ENCODE peak calls at places on chromosomes 13 and 19, in seven cellular contexts. W is foreskin keratinocyte; Y is GM23338; V is right cardiac atrium; N is adipocyte; E is transverse colon; M is CD4-positive, alpha-beta memory T cell. U is an unnamed sample. For H3K4me1 and H3K27me3, the result is how much of the 10 kb centered on the place peaks cover.

GRCh38 chr19:4350726-4351125 is 7.4 kb downstream of the MPND start:
- DNase-seq in E (no peak), W (no peak), M (no peak), Y (no peak), V (no peak), N (no peak), U (no peak)

GRCh38 chr13:41398494-41399190 is 58.7 kb upstream of the RGCC start:
- DNase-seq in M (no peak), E (no peak), W (no peak), Y (no peak), N (no peak), V (no peak), U (no peak)

GRCh38 chr13:75566658-75567057 is 17.1 kb downstream of the UCHL3 start:
- DNase-seq in V (no peak), W (peak), M (no peak), Y (peak), E (no peak), N (peak), U (peak)

GRCh38 chr13:112346173-112346898 is 29.8 kb upstream of the SPACA7 start:
- DNase-seq in N (no peak), V (no peak), Y (peak), W (peak), E (no peak), M (no peak), U (no peak)

GRCh38 chr13:108609353-108609752 is 20.1 kb upstream of the MYO16 start:
- DNase-seq in V (no peak), Y (peak), M (no peak), N (peak), E (no peak), W (no peak), U (no peak)

GRCh38 chr19:3389876-3390361 is 23.5 kb downstream of the NFIC start:
- DNase-seq in V (no peak), E (no peak), W (no peak), N (peak), M (no peak), Y (peak), U (no peak)

GRCh38 chr13:20230913-20231838 is 943 bp downstream of the GJB6 start:
- DNase-seq in Y (peak), N (no peak), M (peak), V (no peak), E (no peak), W (no peak), U (no peak)

GRCh38 chr19:6491802-6492592 is 10.1 kb downstream of the TUBB4A start:
- DNase-seq in Y (no peak), N (no peak), E (no peak), M (no peak), V (no peak), W (no peak), U (no peak)

GRCh38 chr19:6862673-6863078 is 24.7 kb upstream of the ADGRE1 start:
- DNase-seq in V (peak), W (peak), Y (peak), M (peak), E (peak), N (peak), U (peak)

GRCh38 chr19:12000152-12000981 is 35.1 kb downstream of the ZNF433 start:
- DNase-seq in V (no peak), W (no peak), M (no peak), Y (no peak), E (no peak), N (peak), U (no peak)

GRCh38 chr13:22451345-22451744 is 729.4 kb upstream of the SGCG start:
- DNase-seq in M (no peak), N (no peak), Y (peak), V (peak), W (no peak), E (no peak), U (no peak)

GRCh38 chr13:77016241-77016812 is 10.6 kb downstream of the FBXL3 start:
- DNase-seq in E (no peak), N (no peak), M (no peak), V (no peak), Y (no peak), W (no peak), U (peak)

GRCh38 chr13:24842533-24843278 is 78.7 kb downstream of the RNF17 start:
- DNase-seq in Y (no peak), V (no peak), M (no peak), W (peak), N (peak), E (no peak), U (no peak)

GRCh38 chr19:31351212-31352193 is 2.3 kb upstream of the TSHZ3 start:
- DNase-seq in V (peak), N (peak), W (peak), Y (peak), M (no peak), E (peak), U (peak)

GRCh38 chr13:74850893-74851292 is 631.1 kb downstream of the TBC1D4 start:
- DNase-seq in W (no peak), M (no peak), E (no peak), V (no peak), Y (peak), N (no peak), U (no peak)

GRCh38 chr19:15194938-15195337 is 5.9 kb downstream of the NOTCH3 start:
- DNase-seq in Y (no peak), W (no peak), E (no peak), N (no peak), V (peak), M (no peak), U (no peak)

GRCh38 chr13:105814219-105814901 is 721.1 kb downstream of the EFNB2 start:
- DNase-seq in M (no peak), W (peak), Y (no peak), E (no peak), N (no peak), V (no peak), U (peak)

GRCh38 chr13:66915596-66916185 is 314.4 kb downstream of the PCDH9 start:
- DNase-seq in W (peak), V (no peak), Y (no peak), M (no peak), E (no peak), N (peak), U (no peak)

GRCh38 chr19:17394891-17395415 is 957 bp upstream of the CCDC194 start:
- DNase-seq in Y (peak), M (peak), V (peak), N (peak), E (peak), W (peak), U (peak)

GRCh38 chr19:53958168-53958571 is 4.6 kb upstream of the CACNG8 start:
- DNase-seq in M (no peak), V (no peak), Y (peak), N (no peak), W (no peak), E (no peak), U (no peak)

GRCh38 chr13:47484564-47484963 is 516.5 kb downstream of the SUCLA2 start:
- DNase-seq in V (no peak), E (no peak), Y (no peak), M (no peak), N (peak), W (peak), U (no peak)

GRCh38 chr19:21835429-21835809 is 563 bp downstream of the ZNF43 start:
- DNase-seq in E (peak), N (no peak), V (no peak), M (no peak), W (no peak), Y (no peak), U (no peak)

GRCh38 chr13:46079770-46080169 is 25.1 kb downstream of the CPB2 start:
- DNase-seq in V (no peak), W (no peak), Y (no peak), N (no peak), M (peak), E (no peak), U (no peak)

GRCh38 chr13:30442854-30443379 is 20.6 kb downstream of the UBE2L5 start:
- DNase-seq in Y (no peak), E (no peak), M (no peak), W (no peak), V (no peak), N (no peak), U (no peak)

GRCh38 chr19:12872255-12872654 is 9.0 kb downstream of the DNASE2 start:
- DNase-seq in N (no peak), V (no peak), W (no peak), M (no peak), Y (peak), E (no peak), U (no peak)

GRCh38 chr13:108551674-108552073 is 77.7 kb upstream of the MYO16 start:
- DNase-seq in W (peak), M (no peak), V (no peak), N (no peak), Y (no peak), E (no peak), U (no peak)

GRCh38 chr19:18122860-18123795 is 25.6 kb downstream of the MAST3 start:
- DNase-seq in M (no peak), N (no peak), W (no peak), V (peak), Y (no peak), E (no peak), U (no peak)

GRCh38 chr13:113121928-113122420 is 625 bp upstream of the F10 start:
- DNase-seq in N (no peak), E (no peak), V (peak), W (no peak), Y (no peak), M (no peak), U (no peak)

GRCh38 chr13:64278493-64278892 is 2862.8 kb upstream of the PCDH20 start:
- DNase-seq in Y (no peak), E (no peak), V (no peak), W (peak), M (no peak), N (peak), U (no peak)

GRCh38 chr19:44900328-44901244 is 5.0 kb upstream of the APOE start:
- DNase-seq in N (no peak), Y (no peak), W (no peak), V (no peak), M (no peak), E (no peak), U (no peak)

GRCh38 chr13:34412817-34413365 is 529.2 kb upstream of the NBEA start:
- DNase-seq in Y (no peak), W (peak), M (no peak), V (no peak), N (peak), E (no peak), U (no peak)

GRCh38 chr13:33262997-33263396 is 22.6 kb downstream of the STARD13 start:
- DNase-seq in M (no peak), V (peak), Y (no peak), N (no peak), E (no peak), W (no peak), U (no peak)

GRCh38 chr19:11142528-11143171 is 12.9 kb downstream of the SPC24 start:
- DNase-seq in W (peak), N (peak), M (no peak), Y (peak), V (peak), E (peak), U (peak)

GRCh38 chr19:17796013-17796837 is 1.3 kb downstream of the B3GNT3 start:
- DNase-seq in Y (no peak), N (no peak), M (no peak), V (no peak), W (no peak), E (peak), U (peak)

GRCh38 chr13:41780736-41781708 is 179.9 kb downstream of the VWA8 start:
- DNase-seq in M (no peak), E (no peak), V (no peak), W (peak), N (peak), Y (no peak), U (no peak)

GRCh38 chr13:37187110-37187509 is 81.6 kb upstream of the CSNK1A1L start:
- DNase-seq in Y (no peak), N (peak), W (peak), V (no peak), E (no peak), M (no peak), U (no peak)

DNA sequence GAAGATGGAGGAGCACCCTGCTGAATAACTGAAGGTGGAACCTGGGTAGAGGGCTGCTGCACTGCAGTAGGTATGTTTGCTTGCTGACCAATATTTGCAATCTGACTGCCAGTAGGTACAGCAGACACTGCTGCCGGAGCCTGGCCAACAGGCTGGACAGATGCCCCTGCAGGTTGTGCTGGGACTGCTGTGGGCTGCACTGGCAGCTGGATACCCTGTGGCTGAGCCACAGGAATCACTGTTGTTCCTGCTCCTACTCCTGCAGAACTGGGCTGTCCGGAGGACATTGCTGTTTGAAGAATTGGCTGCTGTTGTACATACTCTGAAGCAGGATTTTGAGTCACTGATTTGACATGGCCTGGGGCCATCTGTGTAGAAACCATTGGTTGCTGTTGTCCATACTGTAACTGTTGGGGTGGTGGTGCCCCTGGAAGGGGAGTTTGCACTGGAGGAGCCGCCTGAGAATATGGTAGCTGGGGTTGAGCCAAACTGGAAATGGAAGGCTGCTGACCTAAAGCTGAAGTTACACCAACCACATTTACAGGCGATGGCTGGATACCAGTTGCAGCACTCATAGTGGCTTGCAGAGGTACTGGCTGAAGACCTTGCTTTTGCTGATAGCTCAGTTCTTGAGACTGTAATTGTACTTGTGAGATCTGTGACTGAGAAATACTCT is 2.2 kb downstream of the TSC22D1 start:
- DNase-seq in N (peak), M (no peak), E (no peak), V (no peak), Y (peak), W (peak), U (peak)
- H3K4me1 ChIP-seq in N (half or more), M (half or more), E (under half), V (under half), Y (under half), W (under half), U (under half)

DNA sequence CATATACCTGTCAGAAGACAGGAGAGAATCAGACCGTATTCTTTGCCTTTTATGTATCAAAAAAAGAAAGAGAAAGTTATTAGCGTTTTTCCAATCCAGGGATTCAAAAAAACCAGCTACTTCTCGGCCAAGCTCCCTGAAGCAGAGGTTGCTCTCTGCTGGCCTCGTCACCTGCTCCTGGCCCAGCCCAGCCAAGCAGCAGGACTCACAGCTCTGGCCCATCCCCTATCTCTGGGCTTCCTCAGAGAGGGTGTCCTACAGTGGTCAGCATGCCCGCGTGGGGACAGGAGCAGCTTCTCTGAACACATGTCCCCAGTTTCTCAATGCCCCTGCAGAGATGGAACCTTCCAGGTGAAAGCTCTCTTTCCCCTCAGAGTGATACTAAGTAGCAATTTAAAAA is 209.0 kb downstream of the URI1 start:
- DNase-seq in V (no peak), E (no peak), Y (no peak), W (no peak), M (no peak), N (no peak), U (no peak)
- H3K27me3 ChIP-seq in V (under half), E (under half), Y (under half), W (under half), M (under half), N (under half), U (under half)

DNA sequence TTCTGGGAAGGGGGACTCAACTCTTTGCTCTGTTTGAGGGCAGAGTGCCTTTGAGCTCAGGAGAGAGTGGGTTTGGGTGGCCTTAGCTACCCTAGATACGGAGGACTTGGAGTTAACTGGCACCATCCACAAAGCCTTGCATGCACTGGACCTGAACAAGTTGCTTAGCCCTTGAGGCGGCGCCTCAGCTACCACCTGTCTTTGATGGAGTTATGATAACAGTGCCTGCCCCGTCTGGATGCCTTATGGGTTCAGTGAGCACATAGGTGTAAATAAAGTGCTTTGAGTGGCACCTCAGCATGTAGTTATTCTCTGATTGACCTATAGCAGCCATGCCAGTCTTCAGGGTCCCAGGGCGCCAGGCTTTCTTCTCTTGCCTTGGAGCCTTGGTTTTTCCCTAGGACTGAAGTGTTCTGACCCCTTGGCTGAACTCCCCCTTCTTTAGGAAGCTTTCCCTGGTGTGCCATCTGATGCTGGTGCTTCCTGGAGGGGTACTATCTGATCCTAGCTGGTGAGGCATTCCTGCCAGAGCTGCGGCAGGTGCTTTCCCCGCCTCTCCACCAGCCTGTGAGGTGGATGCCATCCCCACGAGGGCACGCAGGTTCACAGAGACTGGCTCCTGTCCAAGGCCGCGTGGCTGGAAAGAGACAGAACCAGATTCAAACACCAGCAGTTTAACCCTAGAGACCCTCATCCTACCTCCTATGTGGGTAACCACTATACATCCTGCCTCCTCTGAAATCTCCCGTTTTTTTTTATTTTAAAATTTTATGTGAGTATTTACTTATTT is 5.8 kb downstream of the BCKDHA start:
- DNase-seq in V (no peak), Y (no peak), M (no peak), W (no peak), E (no peak), N (no peak), U (peak)
- H3K4me1 ChIP-seq in V (under half), Y (under half), M (under half), W (under half), E (under half), N (under half), U (under half)

GRCh38 chr19:50204081-50204428 is 633 bp downstream of the MYH14 start:
- DNase-seq in W (no peak), V (no peak), Y (no peak), N (no peak), M (no peak), E (no peak), U (no peak)

GRCh38 chr19:50203281-50204080 is at the start of gene MYH14:
- DNase-seq in M (no peak), V (peak), W (no peak), Y (peak), N (peak), E (peak), U (peak)

GRCh38 chr19:50204811-50205675 is 1.6 kb downstream of the MYH14 start:
- DNase-seq in N (no peak), E (peak), V (peak), M (no peak), Y (peak), W (no peak), U (peak)

GRCh38 chr19:50202399-50202798 is 1.0 kb upstream of the MYH14 start:
- DNase-seq in Y (no peak), N (no peak), W (no peak), V (no peak), E (no peak), M (no peak), U (no peak)

DNA sequence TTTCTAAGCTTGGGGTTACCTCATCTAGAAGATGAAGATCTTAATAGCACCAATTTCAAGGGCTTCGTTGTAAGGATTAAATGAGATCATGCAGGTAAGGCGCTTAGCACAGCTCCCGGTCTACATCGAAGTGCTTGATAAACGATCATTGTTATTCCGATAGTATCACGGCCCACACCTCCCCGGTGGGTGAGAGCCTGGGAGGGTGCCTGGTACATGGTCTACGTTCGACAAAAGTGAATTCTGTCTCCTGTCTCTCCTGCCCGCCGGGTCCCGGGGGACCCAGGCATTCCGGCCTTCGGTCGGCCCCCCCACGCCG is 501 bp upstream of the MYH14 start:
- DNase-seq in N (no peak), M (no peak), V (no peak), W (no peak), E (no peak), Y (no peak), U (no peak)
- H3K27me3 ChIP-seq in N (under half), M (under half), V (under half), W (under half), E (half or more), Y (under half), U (under half)

U was measured in small intestine.